ENCODE peak calls at places on chromosome 10, in four cellular contexts. One of them, this sample, is unnamed.
A peak's percentile ranks its signal among the peaks of the same experiment; 100 is the strongest.

GRCh38 chr10:35097510-35097909 is 7.4 kb upstream of the CUL2 start:
- DNase-seq in GM12878: no peak
- DNase-seq in K562: no peak
- DNase-seq in HepG2: no peak
- DNase-seq in this sample: no peak

GRCh38 chr10:30155401-30155800 is 96.0 kb upstream of the JCAD start:
- DNase-seq in K562: no peak
- DNase-seq in HepG2: no peak
- DNase-seq in GM12878: no peak
- DNase-seq in this sample: no peak

GRCh38 chr10:132099701-132100481 is 34.1 kb downstream of the JAKMIP3 start:
- DNase-seq in HepG2: no peak
- DNase-seq in GM12878: no peak
- DNase-seq in K562: no peak
- DNase-seq in this sample: no peak

GRCh38 chr10:15715619-15716227 is 4.0 kb downstream of the ITGA8 start:
- DNase-seq in GM12878: no peak
- DNase-seq in HepG2: no peak
- DNase-seq in K562: peak; percentile 50
- DNase-seq in this sample: peak; percentile 39

GRCh38 chr10:131686781-131687419 is 213.9 kb upstream of the PPP2R2D start:
- DNase-seq in HepG2: no peak
- DNase-seq in GM12878: no peak
- DNase-seq in K562: no peak
- DNase-seq in this sample: no peak

GRCh38 chr10:17974505-17974904 is 22.8 kb downstream of the SLC39A12 start:
- DNase-seq in HepG2: no peak
- DNase-seq in K562: no peak
- DNase-seq in GM12878: no peak
- DNase-seq in this sample: no peak

GRCh38 chr10:6416892-6417512 is 163.1 kb downstream of the PRKCQ start:
- DNase-seq in HepG2: peak; percentile 35
- DNase-seq in GM12878: no peak
- DNase-seq in K562: peak; percentile 44
- DNase-seq in this sample: peak; percentile 46

GRCh38 chr10:5268743-5269142 is 72.1 kb downstream of the AKR1C4 start:
- DNase-seq in GM12878: no peak
- DNase-seq in K562: no peak
- DNase-seq in HepG2: no peak
- DNase-seq in this sample: no peak

GRCh38 chr10:514137-514671 is 175.3 kb downstream of the DIP2C start:
- DNase-seq in GM12878: no peak
- DNase-seq in K562: no peak
- DNase-seq in HepG2: peak; percentile 70
- DNase-seq in this sample: no peak

GRCh38 chr10:45374451-45375052 is 536 bp downstream of the ALOX5 start:
- DNase-seq in GM12878: no peak
- DNase-seq in K562: peak; percentile 18
- DNase-seq in HepG2: no peak
- DNase-seq in this sample: no peak

GRCh38 chr10:29634105-29634504 is 666 bp downstream of the SVIL start:
- DNase-seq in K562: no peak
- DNase-seq in GM12878: no peak
- DNase-seq in HepG2: no peak
- DNase-seq in this sample: no peak

GRCh38 chr10:119286516-119286915 is 79.1 kb downstream of the GRK5 start:
- DNase-seq in HepG2: no peak
- DNase-seq in K562: no peak
- DNase-seq in GM12878: no peak
- DNase-seq in this sample: no peak

GRCh38 chr10:75408911-75409885 is 7.6 kb upstream of the ZNF503 start:
- DNase-seq in K562: peak; percentile 98
- DNase-seq in HepG2: no peak
- DNase-seq in GM12878: no peak
- DNase-seq in this sample: peak; percentile 73

GRCh38 chr10:77726732-77727131 is 89.1 kb upstream of the KCNMA1 start:
- DNase-seq in GM12878: no peak
- DNase-seq in HepG2: no peak
- DNase-seq in K562: no peak
- DNase-seq in this sample: no peak

DNA sequence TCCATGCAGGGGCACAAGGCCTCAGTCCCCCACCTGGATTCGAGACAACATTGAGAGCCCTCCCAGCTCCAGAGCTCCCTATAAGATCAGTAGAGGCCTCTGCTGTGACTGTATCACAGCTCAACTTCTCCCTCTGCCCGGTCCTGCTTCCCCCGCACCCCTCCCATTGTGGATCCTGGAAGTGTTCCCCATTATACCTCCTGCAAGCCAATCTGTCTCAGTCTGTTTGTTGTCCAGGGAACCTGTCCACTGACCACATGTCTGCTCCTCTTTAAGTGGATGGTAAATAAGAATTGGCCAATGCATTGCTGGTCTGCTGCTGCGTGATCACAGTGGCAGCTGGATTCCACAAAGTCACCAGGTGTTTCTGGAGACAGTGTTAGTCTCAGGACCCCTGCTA is 259.7 kb upstream of the HABP2 start:
- DNase-seq in HepG2: no peak
- DNase-seq in K562: no peak
- DNase-seq in GM12878: no peak
- DNase-seq in this sample: no peak
- TF ChIP-seq BHLHE40 in HepG2: no peak
- TF ChIP-seq BHLHE40 in K562: no peak
- TF ChIP-seq BHLHE40 in GM12878: no peak
- TF ChIP-seq BHLHE40 in this sample: no peak

DNA sequence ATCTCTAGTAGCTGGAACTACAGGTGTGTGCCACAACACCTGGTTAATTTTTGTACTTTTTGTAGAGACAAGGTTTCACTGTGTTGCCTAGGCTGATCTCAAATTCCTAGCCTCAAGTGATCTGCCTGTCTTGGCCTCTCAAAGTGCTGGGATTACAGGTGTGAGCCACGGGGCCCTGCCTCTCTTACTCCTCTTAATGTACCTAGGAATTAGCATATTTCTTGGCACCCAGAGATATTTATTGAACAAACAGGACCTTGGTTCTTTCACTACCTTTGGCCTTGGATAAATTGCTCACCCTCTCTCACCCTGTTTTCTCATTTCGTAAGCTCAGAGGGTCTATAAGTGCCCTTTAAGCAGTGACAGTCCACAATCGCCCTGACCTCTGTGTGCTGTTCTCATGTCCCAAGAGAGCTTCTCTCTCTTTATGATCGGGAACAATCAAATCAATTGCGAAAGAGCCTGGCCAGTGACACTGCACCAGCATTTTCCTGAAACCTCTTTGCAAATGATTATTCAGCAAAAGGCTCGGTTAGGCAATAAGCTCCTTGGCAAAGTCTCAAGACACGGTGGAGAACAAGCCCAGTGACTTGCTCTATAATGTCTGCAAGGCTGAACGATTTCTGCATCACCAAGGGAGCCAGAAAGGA is 117.7 kb downstream of the APBB1IP start:
- DNase-seq in K562: no peak
- DNase-seq in HepG2: peak; percentile 24
- DNase-seq in GM12878: no peak
- DNase-seq in this sample: no peak
- TF ChIP-seq FOXM1 in K562: no peak
- TF ChIP-seq FOXM1 in HepG2: no peak
- TF ChIP-seq FOXM1 in GM12878: no peak
- TF ChIP-seq FOXM1 in this sample: no peak

GRCh38 chr10:3828404-3829192 is 43.6 kb upstream of the KLF6 start:
- DNase-seq in K562: peak; percentile 32
- DNase-seq in GM12878: no peak
- DNase-seq in HepG2: no peak
- DNase-seq in this sample: no peak
- TF ChIP-seq BHLHE40 in K562: peak; percentile 37
- TF ChIP-seq BHLHE40 in GM12878: peak; percentile 84
- TF ChIP-seq BHLHE40 in HepG2: no peak
- TF ChIP-seq BHLHE40 in this sample: no peak

GRCh38 chr10:62584216-62584615 is 210.0 kb downstream of the ZNF365 start:
- DNase-seq in K562: no peak
- DNase-seq in GM12878: no peak
- DNase-seq in HepG2: no peak
- DNase-seq in this sample: no peak

GRCh38 chr10:62587011-62587410 is 212.8 kb downstream of the ZNF365 start:
- DNase-seq in HepG2: no peak
- DNase-seq in GM12878: no peak
- DNase-seq in K562: no peak
- DNase-seq in this sample: no peak

GRCh38 chr10:62584726-62585125 is 210.6 kb downstream of the ZNF365 start:
- DNase-seq in K562: no peak
- DNase-seq in GM12878: no peak
- DNase-seq in HepG2: no peak
- DNase-seq in this sample: no peak

GRCh38 chr10:62582804-62583208 is 208.6 kb downstream of the ZNF365 start:
- DNase-seq in HepG2: no peak
- DNase-seq in K562: no peak
- DNase-seq in GM12878: no peak
- DNase-seq in this sample: no peak

GRCh38 chr10:62585211-62585758 is 211.1 kb downstream of the ZNF365 start:
- DNase-seq in GM12878: no peak
- DNase-seq in HepG2: no peak
- DNase-seq in K562: no peak
- DNase-seq in this sample: no peak
- TF ChIP-seq FOXM1 in GM12878: no peak
- TF ChIP-seq FOXM1 in HepG2: no peak
- TF ChIP-seq FOXM1 in K562: no peak
- TF ChIP-seq FOXM1 in this sample: no peak